ENCODE peak calls at places on chromosomes 7 and 10, in four cellular contexts. One of them, this sample, is unnamed.

GRCh38 chr10:28254290-28254985 is 48.4 kb downstream of the MPP7 start:
- DNase-seq in body of pancreas: peak; percentile 40
- DNase-seq in A549: no peak
- DNase-seq in ovary: no peak
- DNase-seq in this sample: no peak

GRCh38 chr7:155531686-155532085 is 14.7 kb downstream of the CNPY1 start:
- DNase-seq in body of pancreas: no peak
- DNase-seq in A549: no peak
- DNase-seq in ovary: no peak
- DNase-seq in this sample: no peak

GRCh38 chr7:105346593-105347322 is 42.0 kb downstream of the SRPK2 start:
- DNase-seq in body of pancreas: no peak
- DNase-seq in ovary: no peak
- DNase-seq in A549: no peak
- DNase-seq in this sample: no peak

GRCh38 chr10:119597405-119598186 is 832 bp upstream of the TIAL1 start:
- DNase-seq in A549: no peak
- DNase-seq in body of pancreas: no peak
- DNase-seq in ovary: peak; percentile 32
- DNase-seq in this sample: peak; percentile 57

GRCh38 chr7:10889266-10889898 is 84.3 kb upstream of the PHF14 start:
- DNase-seq in body of pancreas: peak; percentile 50
- DNase-seq in ovary: no peak
- DNase-seq in A549: peak; percentile 38
- DNase-seq in this sample: peak; percentile 61

GRCh38 chr10:11225935-11226334 is 208.3 kb downstream of the CELF2 start:
- DNase-seq in A549: no peak
- DNase-seq in ovary: no peak
- DNase-seq in body of pancreas: no peak
- DNase-seq in this sample: no peak

GRCh38 chr7:127897704-127898454 is 133.4 kb downstream of the LRRC4 start:
- DNase-seq in body of pancreas: no peak
- DNase-seq in ovary: no peak
- DNase-seq in A549: no peak
- DNase-seq in this sample: no peak

GRCh38 chr7:142438923-142439515 is 181.2 kb upstream of the PRSS58 start:
- DNase-seq in body of pancreas: no peak
- DNase-seq in A549: no peak
- DNase-seq in ovary: no peak
- DNase-seq in this sample: no peak

GRCh38 chr10:74753295-74754211 is 72.8 kb upstream of the KAT6B start:
- DNase-seq in A549: no peak
- DNase-seq in ovary: peak; percentile 41
- DNase-seq in body of pancreas: peak; percentile 45
- DNase-seq in this sample: no peak

GRCh38 chr10:63766766-63767505 is 245.7 kb downstream of the REEP3 start:
- DNase-seq in body of pancreas: no peak
- DNase-seq in A549: no peak
- DNase-seq in ovary: no peak
- DNase-seq in this sample: no peak

GRCh38 chr7:44381494-44382220 is 56.3 kb upstream of the CAMK2B start:
- DNase-seq in A549: no peak
- DNase-seq in body of pancreas: no peak
- DNase-seq in ovary: no peak
- DNase-seq in this sample: no peak

GRCh38 chr7:37230221-37230620 is 218.4 kb downstream of the ELMO1 start:
- DNase-seq in A549: no peak
- DNase-seq in ovary: no peak
- DNase-seq in body of pancreas: peak; percentile 19
- DNase-seq in this sample: no peak

GRCh38 chr7:28729685-28730084 is 228.4 kb downstream of the TRIL start:
- DNase-seq in A549: no peak
- DNase-seq in body of pancreas: no peak
- DNase-seq in ovary: no peak
- DNase-seq in this sample: no peak

GRCh38 chr7:1704326-1705241 is 34.5 kb downstream of the ELFN1 start:
- DNase-seq in ovary: peak; percentile 11
- DNase-seq in body of pancreas: no peak
- DNase-seq in A549: no peak
- DNase-seq in this sample: no peak

GRCh38 chr10:28300027-28300426 is 2.8 kb downstream of the MPP7 start:
- DNase-seq in ovary: no peak
- DNase-seq in body of pancreas: no peak
- DNase-seq in A549: no peak
- DNase-seq in this sample: no peak

GRCh38 chr7:24955313-24955712 is 24.7 kb downstream of the OSBPL3 start:
- DNase-seq in body of pancreas: no peak
- DNase-seq in A549: no peak
- DNase-seq in ovary: no peak
- DNase-seq in this sample: no peak

GRCh38 chr7:99120916-99121315 is 23.0 kb downstream of the SMURF1 start:
- DNase-seq in A549: no peak
- DNase-seq in ovary: no peak
- DNase-seq in body of pancreas: no peak
- DNase-seq in this sample: no peak

GRCh38 chr7:135644154-135644553 is 18.2 kb upstream of the STMP1 start:
- DNase-seq in body of pancreas: no peak
- DNase-seq in A549: no peak
- DNase-seq in ovary: no peak
- DNase-seq in this sample: peak; percentile 58

GRCh38 chr10:112471878-112472487 is 25.0 kb downstream of the VTI1A start:
- DNase-seq in ovary: no peak
- DNase-seq in body of pancreas: no peak
- DNase-seq in A549: peak; percentile 55
- DNase-seq in this sample: peak; percentile 68

GRCh38 chr10:25786181-25786580 is 147.8 kb upstream of the MYO3A start:
- DNase-seq in A549: no peak
- DNase-seq in ovary: no peak
- DNase-seq in body of pancreas: peak; percentile 13
- DNase-seq in this sample: no peak

GRCh38 chr10:70651661-70652060 is 20.6 kb upstream of the ADAMTS14 start:
- DNase-seq in body of pancreas: no peak
- DNase-seq in A549: no peak
- DNase-seq in ovary: no peak
- DNase-seq in this sample: peak; percentile 48

GRCh38 chr10:109968954-109969644 is 38.7 kb upstream of the ADD3 start:
- DNase-seq in ovary: no peak
- DNase-seq in A549: no peak
- DNase-seq in body of pancreas: peak; percentile 32
- DNase-seq in this sample: peak; percentile 42
- TF ChIP-seq POLR2A in ovary: no peak
- TF ChIP-seq POLR2A in A549: no peak
- TF ChIP-seq POLR2A in body of pancreas: no peak
- TF ChIP-seq POLR2A in this sample: no peak

GRCh38 chr10:3761916-3762708 is 22.9 kb downstream of the KLF6 start:
- DNase-seq in A549: no peak
- DNase-seq in body of pancreas: no peak
- DNase-seq in ovary: no peak
- DNase-seq in this sample: no peak
- TF ChIP-seq POLR2A in A549: no peak
- TF ChIP-seq POLR2A in body of pancreas: no peak
- TF ChIP-seq POLR2A in ovary: no peak
- TF ChIP-seq POLR2A in this sample: no peak

GRCh38 chr10:17236468-17236886 is 8.4 kb downstream of the VIM start:
- DNase-seq in A549: no peak
- DNase-seq in ovary: no peak
- DNase-seq in body of pancreas: no peak
- DNase-seq in this sample: no peak

GRCh38 chr10:17239276-17239660 is 11.2 kb downstream of the VIM start:
- DNase-seq in body of pancreas: no peak
- DNase-seq in A549: no peak
- DNase-seq in ovary: no peak
- DNase-seq in this sample: no peak

GRCh38 chr10:17238445-17239275 is 10.6 kb downstream of the VIM start:
- DNase-seq in body of pancreas: no peak
- DNase-seq in ovary: no peak
- DNase-seq in A549: no peak
- DNase-seq in this sample: no peak

GRCh38 chr10:17237163-17237562 is 9.1 kb downstream of the VIM start:
- DNase-seq in A549: no peak
- DNase-seq in ovary: no peak
- DNase-seq in body of pancreas: no peak
- DNase-seq in this sample: no peak

DNA sequence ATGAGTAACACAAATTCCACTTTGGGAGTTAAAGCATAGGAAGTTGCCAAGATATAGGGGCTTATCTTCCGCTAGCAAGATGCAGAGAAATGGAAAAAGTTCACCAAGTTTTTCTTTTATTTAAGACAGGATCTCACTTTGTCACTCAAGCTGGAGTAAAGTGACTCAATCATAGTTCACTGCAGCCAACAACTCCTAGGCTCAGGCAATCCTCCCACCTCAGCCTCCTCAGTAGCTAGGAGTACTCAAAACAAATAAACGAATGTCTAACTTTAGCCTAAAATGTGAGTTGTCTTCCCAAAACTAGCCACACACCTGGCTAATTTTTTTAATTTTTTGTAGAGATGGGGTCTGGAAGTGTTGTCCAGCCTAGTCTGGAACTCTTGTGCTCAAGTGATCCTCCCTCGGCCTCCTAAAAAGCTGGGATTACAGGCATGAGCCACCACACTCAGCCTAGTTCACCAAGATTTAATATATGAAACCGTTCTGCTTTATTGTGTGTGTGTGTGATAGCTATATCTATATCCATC is 9.9 kb downstream of the VIM start:
- DNase-seq in body of pancreas: no peak
- DNase-seq in A549: no peak
- DNase-seq in ovary: no peak
- DNase-seq in this sample: no peak
- TF ChIP-seq POLR2A in body of pancreas: no peak
- TF ChIP-seq POLR2A in A549: no peak
- TF ChIP-seq POLR2A in ovary: no peak
- TF ChIP-seq POLR2A in this sample: no peak

GRCh38 chr10:113854019-113854756 is at the start of the genes DCLRE1A and NHLRC2:
- DNase-seq in A549: peak; percentile 59
- DNase-seq in body of pancreas: peak; percentile 70
- DNase-seq in ovary: peak; percentile 80
- DNase-seq in this sample: peak; percentile 94
- TF ChIP-seq POLR2A in A549: peak; percentile 30
- TF ChIP-seq POLR2A in body of pancreas: peak; percentile 64
- TF ChIP-seq POLR2A in ovary: peak; percentile 37
- TF ChIP-seq POLR2A in this sample: peak; percentile 84

DNA sequence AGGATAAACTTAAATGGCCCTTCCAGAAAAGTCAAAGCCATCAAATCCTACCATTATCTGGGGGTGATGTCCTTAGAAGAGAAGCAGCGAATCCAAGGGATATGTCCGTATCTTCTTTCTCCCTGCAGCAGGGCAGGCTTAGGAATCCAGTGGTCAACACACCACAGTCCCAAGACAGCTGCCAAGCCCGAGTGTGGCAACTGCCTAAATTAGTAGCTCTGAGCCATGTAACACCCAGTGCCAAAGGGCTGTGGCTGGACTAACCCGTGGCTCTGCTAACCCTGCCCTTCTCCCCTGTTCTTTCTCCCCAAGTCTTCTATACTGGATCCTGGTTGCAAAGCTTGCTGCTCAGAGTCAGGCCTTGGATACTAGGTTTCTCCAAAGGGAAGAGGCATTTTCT is 74.8 kb downstream of the CDK1 start:
- DNase-seq in A549: no peak
- DNase-seq in body of pancreas: no peak
- DNase-seq in ovary: no peak
- DNase-seq in this sample: no peak
- TF ChIP-seq POLR2A in A549: no peak
- TF ChIP-seq POLR2A in body of pancreas: no peak
- TF ChIP-seq POLR2A in ovary: no peak
- TF ChIP-seq POLR2A in this sample: no peak

GRCh38 chr10:62052276-62052675 is 150.8 kb downstream of the ARID5B start:
- DNase-seq in body of pancreas: no peak
- DNase-seq in ovary: no peak
- DNase-seq in A549: no peak
- DNase-seq in this sample: no peak
- TF ChIP-seq POLR2A in body of pancreas: no peak
- TF ChIP-seq POLR2A in ovary: no peak
- TF ChIP-seq POLR2A in A549: no peak
- TF ChIP-seq POLR2A in this sample: no peak

DNA sequence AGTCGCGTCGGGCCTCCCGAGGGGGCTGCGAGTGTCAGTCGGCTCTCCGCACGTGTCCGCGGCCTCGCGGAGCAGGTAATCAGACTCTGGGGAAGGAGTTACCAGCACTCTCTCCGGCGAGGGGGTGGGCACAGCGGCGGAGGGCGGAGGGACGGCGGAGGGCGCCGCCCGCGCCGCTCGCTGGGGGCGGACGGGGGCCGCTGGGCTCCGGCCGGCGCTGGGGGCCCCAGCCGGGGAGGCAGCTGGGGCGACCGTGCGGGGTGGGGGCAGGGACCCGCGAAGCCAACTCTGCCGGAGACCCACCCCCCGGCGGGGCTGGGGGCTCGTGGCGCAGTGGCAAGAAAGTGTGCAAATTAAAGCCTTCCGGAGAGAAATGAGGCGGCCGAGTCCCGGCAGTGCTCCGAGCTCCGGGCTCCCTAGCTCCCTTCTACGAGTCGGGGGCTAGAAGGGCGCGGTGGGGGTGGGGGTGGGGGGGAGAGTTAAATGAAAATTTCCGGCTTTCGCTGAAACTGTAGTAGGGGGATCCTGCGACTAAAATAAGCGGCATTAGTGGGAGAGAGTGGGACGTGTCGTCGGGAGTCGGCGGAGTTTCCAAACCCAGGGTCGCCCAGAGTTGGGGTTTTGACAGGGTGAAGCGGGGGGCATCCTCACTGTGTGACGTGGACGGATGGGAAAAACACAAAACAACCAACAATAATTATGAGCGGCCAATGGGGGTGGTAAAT is at the start of gene CDK6:
- DNase-seq in A549: peak; percentile 56
- DNase-seq in ovary: peak; percentile 60
- DNase-seq in body of pancreas: peak; percentile 69
- DNase-seq in this sample: peak; percentile 69
- TF ChIP-seq POLR2A in A549: no peak
- TF ChIP-seq POLR2A in ovary: no peak
- TF ChIP-seq POLR2A in body of pancreas: peak; percentile 34
- TF ChIP-seq POLR2A in this sample: no peak

DNA sequence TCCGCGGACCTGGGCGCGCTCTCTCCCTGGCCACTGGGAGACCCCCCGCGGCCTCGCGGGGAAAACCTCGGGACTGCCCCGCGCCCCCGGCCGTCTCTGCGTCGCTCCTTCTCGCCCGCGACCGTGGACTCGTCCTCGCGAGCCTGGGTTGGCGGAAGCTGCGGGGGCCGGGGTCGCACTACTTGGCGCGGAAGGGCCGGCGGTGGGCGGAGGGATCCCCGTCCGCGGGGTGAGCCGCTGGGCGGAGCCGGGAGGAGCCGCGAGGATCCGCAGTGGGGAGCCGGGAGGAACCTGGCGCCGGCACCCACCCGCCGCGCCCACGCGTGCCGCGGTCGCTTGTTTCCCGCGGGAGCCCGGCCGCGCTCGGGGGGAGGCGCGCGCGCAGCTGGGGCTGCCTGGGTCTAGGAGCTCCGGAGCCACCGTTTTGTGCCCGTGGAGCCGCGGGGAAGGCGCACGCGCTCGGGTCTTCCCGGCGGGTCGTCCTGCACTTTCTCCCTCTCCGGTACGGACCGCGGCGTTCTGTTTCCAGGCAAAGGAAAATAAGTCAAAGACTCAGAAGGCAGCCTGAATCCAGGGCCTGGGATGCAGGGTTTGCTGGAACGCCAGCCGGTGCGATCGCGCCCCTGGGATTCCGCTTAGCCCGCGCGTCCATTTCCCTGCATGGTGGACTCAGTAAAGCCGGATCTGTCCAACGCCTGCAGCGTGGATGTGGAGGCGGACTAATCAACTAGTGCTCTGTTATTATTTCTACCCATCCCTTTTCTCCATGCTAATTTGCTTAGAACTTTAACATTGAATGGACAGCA is 28.7 kb upstream of the KMT2C start:
- DNase-seq in body of pancreas: peak; percentile 76
- DNase-seq in ovary: peak; percentile 91
- DNase-seq in A549: peak; percentile 88
- DNase-seq in this sample: peak; percentile 90
- TF ChIP-seq POLR2A in body of pancreas: peak; percentile 88
- TF ChIP-seq POLR2A in ovary: peak; percentile 9
- TF ChIP-seq POLR2A in A549: peak; percentile 61
- TF ChIP-seq POLR2A in this sample: peak; percentile 61

This sample was measured in erythroblast.